ENCODE peak calls at places on chromosomes 11 and 22, in seven cellular contexts. One of them, this sample, is unnamed.

GRCh38 chr22:33717694-33718396 is 202.4 kb downstream of the LARGE1 start:
- DNase-seq in MM.1S: no peak
- DNase-seq in PC-9: no peak
- DNase-seq in tibial nerve: no peak
- DNase-seq in IMR-90: no peak
- DNase-seq in tibial artery: no peak
- DNase-seq in sigmoid colon: no peak
- DNase-seq in this sample: no peak

GRCh38 chr11:46557684-46558151 is 36.1 kb downstream of the AMBRA1 start:
- DNase-seq in MM.1S: no peak
- DNase-seq in PC-9: peak
- DNase-seq in tibial nerve: no peak
- DNase-seq in IMR-90: peak
- DNase-seq in tibial artery: no peak
- DNase-seq in sigmoid colon: no peak
- DNase-seq in this sample: no peak

GRCh38 chr11:8192016-8192895 is 23.4 kb upstream of the RIC3 start:
- DNase-seq in MM.1S: peak
- DNase-seq in PC-9: no peak
- DNase-seq in tibial nerve: no peak
- DNase-seq in IMR-90: peak
- DNase-seq in tibial artery: no peak
- DNase-seq in sigmoid colon: no peak
- DNase-seq in this sample: peak

GRCh38 chr11:35619754-35620640 is 1.7 kb downstream of the FJX1 start:
- DNase-seq in MM.1S: no peak
- DNase-seq in PC-9: peak
- DNase-seq in tibial nerve: no peak
- DNase-seq in IMR-90: peak
- DNase-seq in tibial artery: no peak
- DNase-seq in sigmoid colon: peak
- DNase-seq in this sample: peak

GRCh38 chr11:35588627-35589026 is 29.6 kb upstream of the FJX1 start:
- DNase-seq in MM.1S: no peak
- DNase-seq in PC-9: no peak
- DNase-seq in tibial nerve: no peak
- DNase-seq in IMR-90: peak
- DNase-seq in tibial artery: no peak
- DNase-seq in sigmoid colon: no peak
- DNase-seq in this sample: no peak

GRCh38 chr11:2775626-2776350 is 76.0 kb upstream of the KCNQ1OT1 start:
- DNase-seq in MM.1S: no peak
- DNase-seq in PC-9: no peak
- DNase-seq in tibial nerve: peak
- DNase-seq in IMR-90: no peak
- DNase-seq in tibial artery: peak
- DNase-seq in sigmoid colon: peak
- DNase-seq in this sample: peak

GRCh38 chr11:28274216-28274615 is 166.0 kb downstream of the METTL15 start:
- DNase-seq in MM.1S: no peak
- DNase-seq in PC-9: no peak
- DNase-seq in tibial nerve: no peak
- DNase-seq in IMR-90: no peak
- DNase-seq in tibial artery: no peak
- DNase-seq in sigmoid colon: no peak
- DNase-seq in this sample: no peak

GRCh38 chr11:96219981-96220623 is 122.9 kb downstream of the MAML2 start:
- DNase-seq in MM.1S: no peak
- DNase-seq in PC-9: no peak
- DNase-seq in tibial nerve: no peak
- DNase-seq in IMR-90: peak
- DNase-seq in tibial artery: peak
- DNase-seq in sigmoid colon: no peak
- DNase-seq in this sample: no peak

GRCh38 chr22:27881404-27881803 is 37.7 kb downstream of the PITPNB start:
- DNase-seq in MM.1S: no peak
- DNase-seq in PC-9: no peak
- DNase-seq in tibial nerve: no peak
- DNase-seq in IMR-90: peak
- DNase-seq in tibial artery: peak
- DNase-seq in sigmoid colon: peak
- DNase-seq in this sample: no peak

GRCh38 chr11:6303657-6304056 is 16.6 kb downstream of the CAVIN3 start:
- DNase-seq in MM.1S: no peak
- DNase-seq in PC-9: no peak
- DNase-seq in tibial nerve: no peak
- DNase-seq in IMR-90: no peak
- DNase-seq in tibial artery: no peak
- DNase-seq in sigmoid colon: no peak
- DNase-seq in this sample: peak

GRCh38 chr11:6300325-6300724 is 20.0 kb downstream of the CAVIN3 start:
- DNase-seq in MM.1S: no peak
- DNase-seq in PC-9: no peak
- DNase-seq in tibial nerve: no peak
- DNase-seq in IMR-90: peak
- DNase-seq in tibial artery: no peak
- DNase-seq in sigmoid colon: no peak
- DNase-seq in this sample: no peak

GRCh38 chr11:6301096-6301495 is 19.2 kb downstream of the CAVIN3 start:
- DNase-seq in MM.1S: no peak
- DNase-seq in PC-9: no peak
- DNase-seq in tibial nerve: no peak
- DNase-seq in IMR-90: no peak
- DNase-seq in tibial artery: no peak
- DNase-seq in sigmoid colon: no peak
- DNase-seq in this sample: no peak

GRCh38 chr11:6298605-6299004 is 21.7 kb downstream of the CAVIN3 start:
- DNase-seq in MM.1S: peak
- DNase-seq in PC-9: peak
- DNase-seq in tibial nerve: no peak
- DNase-seq in IMR-90: no peak
- DNase-seq in tibial artery: no peak
- DNase-seq in sigmoid colon: no peak
- DNase-seq in this sample: peak

GRCh38 chr11:6297831-6298230 is 22.5 kb downstream of the CAVIN3 start:
- DNase-seq in MM.1S: no peak
- DNase-seq in PC-9: no peak
- DNase-seq in tibial nerve: no peak
- DNase-seq in IMR-90: no peak
- DNase-seq in tibial artery: no peak
- DNase-seq in sigmoid colon: no peak
- DNase-seq in this sample: no peak
- TF ChIP-seq CTCF in MM.1S: no peak
- TF ChIP-seq CTCF in PC-9: no peak
- TF ChIP-seq CTCF in tibial nerve: peak
- TF ChIP-seq CTCF in IMR-90: peak
- TF ChIP-seq CTCF in tibial artery: peak
- TF ChIP-seq CTCF in sigmoid colon: no peak
- TF ChIP-seq CTCF in this sample: peak

DNA sequence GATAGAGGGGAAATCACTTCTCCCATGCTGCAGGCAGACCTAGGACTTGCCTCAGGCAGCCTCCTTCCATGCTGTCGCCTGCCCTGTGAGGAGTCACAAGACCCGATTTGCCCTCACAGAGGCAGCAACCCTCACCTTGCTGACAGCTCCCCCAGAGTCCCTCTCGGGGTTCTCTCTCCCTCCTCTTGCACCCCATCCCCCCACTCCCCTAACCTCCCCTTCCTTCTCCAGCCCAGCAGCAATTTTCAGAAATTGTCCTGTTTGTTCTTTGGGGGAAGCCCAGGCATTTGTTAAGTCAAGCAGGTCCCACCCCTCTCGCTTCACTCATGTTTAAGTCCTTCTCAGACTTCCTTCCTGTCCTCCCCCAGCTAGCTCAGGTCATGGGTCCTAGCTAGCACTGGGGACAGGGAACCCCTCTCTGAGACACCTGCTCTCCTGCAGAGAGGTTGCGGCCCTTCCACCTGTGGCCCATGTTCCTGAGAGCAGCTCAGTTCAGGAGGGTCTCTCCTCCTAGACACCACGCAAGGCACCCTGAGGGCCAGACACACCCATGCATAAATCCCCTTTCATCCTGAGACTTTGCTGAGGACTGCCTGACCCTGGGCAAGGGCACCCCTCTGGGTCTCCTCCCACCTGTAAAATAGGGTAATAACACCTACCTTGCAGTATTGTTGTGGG is 6.3 kb upstream of the FXYD2 start:
- DNase-seq in MM.1S: no peak
- DNase-seq in PC-9: no peak
- DNase-seq in tibial nerve: no peak
- DNase-seq in IMR-90: no peak
- DNase-seq in tibial artery: peak
- DNase-seq in sigmoid colon: peak
- DNase-seq in this sample: no peak
- H3K27ac ChIP-seq in MM.1S: no peak
- H3K27ac ChIP-seq in PC-9: no peak
- H3K27ac ChIP-seq in tibial nerve: no peak
- H3K27ac ChIP-seq in IMR-90: no peak
- H3K27ac ChIP-seq in tibial artery: no peak
- H3K27ac ChIP-seq in sigmoid colon: no peak
- H3K27ac ChIP-seq in this sample: no peak

GRCh38 chr11:116973270-116973669 is 125.0 kb downstream of the SIK3 start:
- DNase-seq in MM.1S: no peak
- DNase-seq in PC-9: no peak
- DNase-seq in tibial nerve: no peak
- DNase-seq in IMR-90: no peak
- DNase-seq in tibial artery: no peak
- DNase-seq in sigmoid colon: no peak
- DNase-seq in this sample: no peak

GRCh38 chr11:116972692-116973091 is 125.5 kb downstream of the SIK3 start:
- DNase-seq in MM.1S: no peak
- DNase-seq in PC-9: no peak
- DNase-seq in tibial nerve: no peak
- DNase-seq in IMR-90: no peak
- DNase-seq in tibial artery: no peak
- DNase-seq in sigmoid colon: no peak
- DNase-seq in this sample: no peak

GRCh38 chr11:116976941-116977570 is 121.2 kb downstream of the SIK3 start:
- DNase-seq in MM.1S: no peak
- DNase-seq in PC-9: no peak
- DNase-seq in tibial nerve: no peak
- DNase-seq in IMR-90: no peak
- DNase-seq in tibial artery: no peak
- DNase-seq in sigmoid colon: no peak
- DNase-seq in this sample: no peak

GRCh38 chr11:116980136-116980793 is 118.0 kb downstream of the SIK3 start:
- DNase-seq in MM.1S: no peak
- DNase-seq in PC-9: peak
- DNase-seq in tibial nerve: no peak
- DNase-seq in IMR-90: no peak
- DNase-seq in tibial artery: no peak
- DNase-seq in sigmoid colon: no peak
- DNase-seq in this sample: no peak

DNA sequence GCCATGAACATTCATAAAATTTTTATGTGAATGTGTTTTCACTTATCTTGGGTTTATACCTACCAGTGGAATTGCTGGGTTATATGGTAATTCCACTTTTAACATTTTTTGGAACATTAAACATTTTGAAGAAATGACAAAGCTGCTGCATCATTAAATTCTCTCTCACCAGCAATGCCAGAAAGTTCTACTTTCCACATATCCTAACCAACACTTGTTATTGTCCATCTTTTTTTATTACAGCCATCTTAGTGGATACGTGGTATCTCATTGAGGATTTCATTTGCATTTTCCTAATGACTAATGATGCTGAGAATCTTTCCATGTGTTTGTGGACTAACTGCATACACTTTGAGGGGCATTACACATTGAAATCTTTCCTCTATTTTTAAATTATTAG is 122.6 kb downstream of the SIK3 start:
- DNase-seq in MM.1S: no peak
- DNase-seq in PC-9: no peak
- DNase-seq in tibial nerve: no peak
- DNase-seq in IMR-90: no peak
- DNase-seq in tibial artery: no peak
- DNase-seq in sigmoid colon: no peak
- DNase-seq in this sample: no peak
- TF ChIP-seq CTCF in MM.1S: no peak
- TF ChIP-seq CTCF in PC-9: no peak
- TF ChIP-seq CTCF in tibial nerve: no peak
- TF ChIP-seq CTCF in IMR-90: no peak
- TF ChIP-seq CTCF in tibial artery: no peak
- TF ChIP-seq CTCF in sigmoid colon: no peak
- TF ChIP-seq CTCF in this sample: no peak

DNA sequence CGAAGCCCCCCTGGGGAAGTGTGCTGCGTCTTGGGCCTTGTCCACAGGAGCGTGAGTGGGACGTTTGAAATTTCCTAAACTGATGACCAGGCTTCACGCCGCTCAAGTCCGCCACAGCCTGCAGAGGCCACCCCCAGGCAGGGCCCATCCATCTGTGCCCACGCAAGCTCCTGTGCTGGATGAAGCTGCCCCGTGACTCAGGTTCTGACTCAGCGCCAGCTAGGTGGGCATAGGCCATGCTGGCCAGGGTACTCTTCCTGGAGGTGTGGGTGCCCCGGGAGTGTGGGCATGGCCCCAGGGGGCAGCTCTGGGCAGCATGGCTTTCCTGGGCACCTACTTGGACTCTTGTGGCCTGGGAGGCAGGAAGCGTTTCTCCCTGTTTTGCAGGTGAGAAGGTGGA is 134.8 kb downstream of the CACNA1I start:
- DNase-seq in MM.1S: no peak
- DNase-seq in PC-9: no peak
- DNase-seq in tibial nerve: no peak
- DNase-seq in IMR-90: no peak
- DNase-seq in tibial artery: no peak
- DNase-seq in sigmoid colon: no peak
- DNase-seq in this sample: no peak
- H3K27ac ChIP-seq in MM.1S: no peak
- H3K27ac ChIP-seq in PC-9: no peak
- H3K27ac ChIP-seq in tibial nerve: no peak
- H3K27ac ChIP-seq in IMR-90: no peak
- H3K27ac ChIP-seq in tibial artery: no peak
- H3K27ac ChIP-seq in sigmoid colon: no peak
- H3K27ac ChIP-seq in this sample: peak